ENCODE peak calls at places on chromosome 13, in seven cellular contexts. L is H1, S is IMR-90, M is neuronal stem cell, P is mesenchymal stem cell, I is H9, R is mesendoderm. Y is an unnamed sample.

GRCh38 chr13:108176685-108177274 is 38.6 kb downstream of the LIG4 start:
- DNase-seq in S (peak; percentile 22), P (peak; percentile 34), I (no peak), L (no peak), M (no peak), R (peak; percentile 57), Y (peak; percentile 48)

GRCh38 chr13:100098445-100099116 is 9.7 kb downstream of the PCCA start:
- DNase-seq in I (no peak), P (no peak), L (no peak), M (no peak), S (no peak), R (peak; percentile 21), Y (no peak)

GRCh38 chr13:101127741-101128353 is 288.5 kb downstream of the NALCN start:
- DNase-seq in S (peak; percentile 53), M (peak; percentile 61), P (peak; percentile 57), L (no peak), I (no peak), R (peak; percentile 50), Y (peak; percentile 76)

GRCh38 chr13:44267966-44268365 is 105.7 kb upstream of the SERP2 start:
- DNase-seq in M (no peak), R (no peak), I (no peak), S (peak; percentile 80), L (no peak), P (no peak), Y (peak; percentile 17)

GRCh38 chr13:21606251-21606650 is 2.3 kb upstream of the MICU2 start:
- DNase-seq in R (no peak), S (no peak), I (no peak), P (no peak), M (no peak), L (no peak), Y (no peak)

GRCh38 chr13:37531054-37531453 is 67.5 kb downstream of the POSTN start:
- DNase-seq in I (no peak), R (no peak), S (peak; percentile 15), P (peak; percentile 45), L (no peak), M (no peak), Y (peak; percentile 72)

GRCh38 chr13:106573279-106573831 is 5.4 kb upstream of the ARGLU1 start:
- DNase-seq in L (no peak), M (no peak), S (peak; percentile 52), P (no peak), R (no peak), I (no peak), Y (no peak)

GRCh38 chr13:48858523-48858922 is 117.2 kb upstream of the FNDC3A start:
- DNase-seq in L (no peak), S (no peak), R (peak; percentile 68), I (no peak), M (no peak), P (no peak), Y (no peak)

DNA sequence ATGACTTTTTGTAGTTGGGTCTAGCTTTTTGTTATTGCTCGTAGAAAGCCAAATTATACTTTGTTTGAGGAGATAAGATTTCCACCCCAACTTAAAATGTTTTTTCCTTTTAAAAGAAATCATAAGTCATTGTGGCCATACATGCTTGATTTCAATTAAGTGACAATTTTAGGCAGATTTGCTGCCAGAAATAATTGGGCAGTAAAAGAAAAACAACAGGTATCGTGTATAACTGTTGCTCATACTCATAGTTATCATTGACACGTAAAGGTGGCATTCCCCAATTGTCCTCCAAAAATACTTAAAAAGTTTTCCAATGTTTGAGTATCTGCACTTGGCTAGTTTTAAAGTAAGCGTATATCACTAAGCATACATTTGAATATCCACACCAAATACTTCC is 313.0 kb downstream of the TEX29 start:
- DNase-seq in R (no peak), I (no peak), S (no peak), L (no peak), P (no peak), M (no peak), Y (no peak)
- H4K8ac ChIP-seq in R (no peak overlapping the region), I (no peak overlapping the region), S (no peak overlapping the region), L (no peak overlapping the region), P (no peak overlapping the region), M (no peak overlapping the region), Y (no peak overlapping the region)

DNA sequence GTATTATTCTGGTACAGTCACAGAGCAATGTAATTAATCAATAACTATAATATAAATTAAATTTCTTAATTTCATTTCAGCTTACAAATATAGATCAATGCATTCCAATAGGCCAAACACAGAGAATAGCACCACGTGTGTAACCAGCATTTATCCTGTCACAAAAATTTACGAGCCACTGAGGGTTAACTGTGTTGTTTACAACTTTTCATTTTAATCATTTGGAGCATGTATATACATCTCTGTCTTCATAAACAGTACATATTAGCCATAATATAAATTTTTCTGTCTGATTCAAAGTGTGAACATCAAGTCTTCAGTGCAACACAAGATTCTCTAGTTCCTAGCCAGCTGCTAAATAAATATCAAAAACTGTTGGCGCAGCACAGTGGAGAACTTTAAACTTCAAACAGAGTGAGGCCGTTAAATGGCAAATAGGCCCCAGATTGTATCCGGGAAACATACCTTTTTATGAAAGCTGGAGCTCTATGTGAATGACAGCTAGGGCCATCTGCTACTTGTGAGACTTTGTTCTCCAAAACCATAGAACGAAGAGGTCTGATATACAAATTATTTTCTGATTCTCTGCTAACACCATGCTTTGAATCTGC is 105.1 kb downstream of the TBC1D4 start:
- DNase-seq in L (no peak), M (no peak), R (no peak), P (no peak), S (no peak), I (no peak), Y (no peak)
- H4K8ac ChIP-seq in L (no peak overlapping the region), M (no peak overlapping the region), R (no peak overlapping the region), P (no peak overlapping the region), S (no peak overlapping the region), I (no peak overlapping the region), Y (no peak overlapping the region)

DNA sequence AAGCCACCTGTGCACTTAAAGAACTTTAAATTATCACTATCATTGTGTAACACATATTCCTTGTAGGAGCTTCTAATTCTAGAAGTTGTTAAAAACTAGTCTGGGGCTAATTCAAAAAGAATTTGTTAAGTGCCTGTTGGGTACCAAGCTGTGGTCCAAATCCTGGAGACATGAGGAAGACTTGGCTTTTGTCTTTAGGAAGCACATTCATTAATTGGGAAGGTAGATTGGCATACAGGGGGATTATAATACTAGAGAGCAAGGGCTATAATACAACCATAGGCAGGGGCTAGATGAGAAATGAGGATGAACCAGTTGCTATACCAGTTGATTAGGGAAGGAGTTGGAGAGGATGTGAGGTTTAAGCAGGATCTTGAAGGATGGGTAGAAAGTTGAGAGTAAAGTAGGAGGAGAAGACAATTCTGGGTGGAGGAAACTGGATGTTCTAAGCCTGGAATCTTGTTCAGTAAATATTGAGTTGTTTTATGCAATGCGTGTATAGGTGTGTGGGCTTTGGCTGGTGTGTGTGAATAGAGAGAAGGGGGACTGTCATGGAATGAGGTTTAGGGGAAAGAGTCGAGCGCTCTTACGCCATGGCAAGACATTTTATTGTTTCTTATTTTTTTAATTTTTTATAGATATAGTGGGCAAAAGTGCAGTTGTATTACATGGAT is 350.1 kb downstream of the GPC5 start:
- DNase-seq in L (no peak), R (no peak), P (no peak), S (no peak), I (no peak), M (no peak), Y (no peak)
- H4K8ac ChIP-seq in L (no peak overlapping the region), R (no peak overlapping the region), P (no peak overlapping the region), S (no peak overlapping the region), I (no peak overlapping the region), M (no peak overlapping the region), Y (no peak overlapping the region)

GRCh38 chr13:50724438-50724837 is 119.1 kb downstream of the DLEU7 start:
- DNase-seq in P (no peak), L (no peak), S (no peak), I (no peak), R (no peak), M (no peak), Y (no peak)

GRCh38 chr13:50721664-50721976 is 121.9 kb downstream of the DLEU7 start:
- DNase-seq in R (no peak), P (no peak), L (no peak), I (no peak), M (no peak), S (no peak), Y (no peak)

GRCh38 chr13:50724913-50725312 is 118.6 kb downstream of the DLEU7 start:
- DNase-seq in S (no peak), P (no peak), L (no peak), M (no peak), R (no peak), I (no peak), Y (no peak)

GRCh38 chr13:50720856-50721663 is 122.4 kb downstream of the DLEU7 start:
- DNase-seq in S (no peak), L (no peak), R (no peak), M (no peak), P (no peak), I (no peak), Y (peak; percentile 1)

GRCh38 chr13:50722437-50723125 is 120.9 kb downstream of the DLEU7 start:
- DNase-seq in L (no peak), M (no peak), I (no peak), P (no peak), R (no peak), S (no peak), Y (no peak)
- H4K8ac ChIP-seq in L (no peak overlapping the region), M (no peak overlapping the region), I (no peak overlapping the region), P (no peak overlapping the region), R (no peak overlapping the region), S (no peak overlapping the region), Y (no peak overlapping the region)

GRCh38 chr13:93646247-93646646 is 419.6 kb downstream of the GPC6 start:
- DNase-seq in L (no peak), I (no peak), R (no peak), M (no peak), P (no peak), S (no peak), Y (no peak)

GRCh38 chr13:93635687-93636086 is 409.1 kb downstream of the GPC6 start:
- DNase-seq in M (no peak), S (peak; percentile 14), R (no peak), I (no peak), P (peak; percentile 18), L (no peak), Y (no peak)

GRCh38 chr13:93637852-93638251 is 411.2 kb downstream of the GPC6 start:
- DNase-seq in M (no peak), L (no peak), S (no peak), I (no peak), P (no peak), R (no peak), Y (no peak)

GRCh38 chr13:93640452-93640851 is 413.8 kb downstream of the GPC6 start:
- DNase-seq in I (no peak), M (no peak), L (no peak), R (no peak), S (no peak), P (no peak), Y (no peak)
- H4K8ac ChIP-seq in I (no peak overlapping the region), M (no peak overlapping the region), L (no peak overlapping the region), R (no peak overlapping the region), S (no peak overlapping the region), P (no peak overlapping the region), Y (no peak overlapping the region)

GRCh38 chr13:50697746-50698526 is 145.6 kb downstream of the DLEU7 start:
- DNase-seq in R (no peak), P (no peak), S (no peak), I (no peak), L (no peak), M (no peak), Y (no peak)
- H4K8ac ChIP-seq in R (no peak overlapping the region), P (peak overlapping the region; percentile 41), S (no peak overlapping the region), I (no peak overlapping the region), L (no peak overlapping the region), M (no peak overlapping the region), Y (peak overlapping the region; percentile 49)

GRCh38 chr13:71964491-71965108 is 97.6 kb upstream of the DACH1 start:
- DNase-seq in P (peak; percentile 6), L (no peak), M (no peak), R (no peak), S (no peak), I (no peak), Y (no peak)
- H4K8ac ChIP-seq in P (no peak overlapping the region), L (no peak overlapping the region), M (no peak overlapping the region), R (no peak overlapping the region), S (no peak overlapping the region), I (no peak overlapping the region), Y (no peak overlapping the region)